ENCODE peak calls at places on chromosomes 4 and X, in four cellular contexts. I is choroid plexus epithelial cell, X is tibial artery, M is nephron progenitor cell. W is an unnamed sample.
A peak's percentile ranks its signal among the peaks of the same experiment; 100 is the strongest.

GRCh38 chr4:162911349-162911748 is 255.3 kb downstream of the NAF1 start:
- DNase-seq in M (no peak), I (no peak), X (no peak), W (no peak)

GRCh38 chr4:76279462-76279861 is 27.1 kb upstream of the STBD1 start:
- DNase-seq in M (no peak), I (no peak), X (no peak), W (no peak)

GRCh38 chr4:2141762-2142520 is 82.8 kb downstream of the NAT8L start:
- DNase-seq in M (no peak), I (peak; percentile 18), X (no peak), W (no peak)

GRCh38 chr4:41129128-41129754 is 85.1 kb downstream of the APBB2 start:
- DNase-seq in X (no peak), M (no peak), I (no peak), W (no peak)

GRCh38 chrX:97898798-97899197 is 1015.1 kb downstream of the RPA4 start:
- DNase-seq in I (peak; percentile 7), M (no peak), X (no peak), W (peak; percentile 9)

GRCh38 chrX:1531106-1531890 is 5.7 kb downstream of the P2RY8 start:
- DNase-seq in I (no peak), X (no peak), M (no peak), W (no peak)

GRCh38 chr4:162891788-162892707 is 274.6 kb downstream of the NAF1 start:
- DNase-seq in X (no peak), I (peak; percentile 44), M (no peak), W (no peak)

GRCh38 chr4:48968814-48969213 is 17.3 kb upstream of the CWH43 start:
- DNase-seq in I (peak; percentile 86), X (no peak), M (no peak), W (peak; percentile 66)

GRCh38 chrX:24377195-24377594 is 16.8 kb downstream of the SUPT20HL1 start:
- DNase-seq in X (no peak), M (no peak), I (no peak), W (no peak)

GRCh38 chr4:144355809-144356757 is 215.6 kb upstream of the GYPA start:
- DNase-seq in M (peak; percentile 75), I (peak; percentile 99), X (no peak), W (peak; percentile 93)

GRCh38 chrX:149962859-149963757 is 24.8 kb upstream of the EOLA2 start:
- DNase-seq in X (peak; percentile 50), I (peak; percentile 77), M (peak; percentile 33), W (no peak)

GRCh38 chr4:176309046-176309445 is 10.7 kb upstream of the SPCS3 start:
- DNase-seq in X (no peak), M (no peak), I (no peak), W (no peak)

GRCh38 chr4:112951362-112951962 is 98.0 kb upstream of the ANK2 start:
- DNase-seq in X (no peak), I (peak; percentile 40), M (no peak), W (no peak)

GRCh38 chr4:141375855-141376254 is 155.2 kb downstream of the ZNF330 start:
- DNase-seq in I (peak; percentile 79), M (no peak), X (no peak), W (peak; percentile 72)

GRCh38 chr4:20203508-20203907 is 48.2 kb upstream of the SLIT2 start:
- DNase-seq in M (no peak), I (peak; percentile 83), X (no peak), W (peak; percentile 88)

GRCh38 chr4:110730318-110730717 is 107.4 kb upstream of the PITX2 start:
- DNase-seq in X (no peak), I (no peak), M (no peak), W (no peak)

GRCh38 chrX:47573334-47574095 is 8.7 kb upstream of the TIMP1 start:
- DNase-seq in X (peak; percentile 38), I (no peak), M (peak; percentile 67), W (no peak)

DNA sequence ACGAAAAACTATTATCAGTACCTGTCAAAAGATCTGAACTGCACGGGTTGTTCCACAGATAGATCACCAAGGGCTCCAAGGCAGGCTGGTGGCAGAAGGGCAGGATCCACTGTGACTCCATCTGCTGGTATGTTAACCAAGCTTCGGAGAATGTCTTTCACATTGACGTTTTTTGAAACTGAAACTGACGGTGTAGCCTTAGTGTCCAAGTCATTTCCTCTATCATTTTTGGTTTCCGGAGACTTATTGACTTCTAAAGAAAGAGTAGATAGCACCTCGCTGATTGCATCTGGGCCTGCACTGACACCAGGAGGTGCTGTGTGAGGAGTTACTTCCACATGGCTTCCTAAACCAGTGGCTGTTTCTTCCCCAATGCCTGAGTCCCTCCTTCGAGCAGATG is 186.9 kb downstream of the LRBA start:
- DNase-seq in I (no peak), X (no peak), M (no peak), W (no peak)
- TF ChIP-seq CTCF in I (no peak), X (no peak), M (no peak), W (no peak)

DNA sequence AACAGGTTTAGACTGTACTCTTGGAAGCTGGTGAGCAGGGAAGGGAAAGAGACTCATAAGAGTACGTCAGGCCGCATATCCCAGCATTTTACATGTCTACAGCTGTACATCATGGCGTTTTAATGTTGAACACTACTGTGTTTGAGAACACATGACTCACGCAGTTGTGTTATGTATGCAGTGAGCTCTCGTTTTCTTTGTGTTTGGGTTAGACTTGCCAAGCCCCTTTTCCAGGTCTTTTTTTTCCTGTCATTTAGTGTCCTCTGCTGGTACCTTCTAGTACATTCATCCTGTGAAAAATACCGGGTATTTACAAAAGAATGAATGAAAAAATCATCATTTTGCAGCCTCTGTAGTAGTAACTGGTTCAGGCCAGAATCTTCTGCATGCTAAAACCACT is 35.3 kb downstream of the SMS start:
- DNase-seq in X (no peak), I (peak; percentile 81), M (no peak), W (no peak)
- TF ChIP-seq CTCF in X (peak; percentile 44), I (peak; percentile 50), M (no peak), W (peak; percentile 1)

GRCh38 chrX:70762285-70762684 is 146.2 kb downstream of the TEX11 start:
- DNase-seq in I (no peak), M (no peak), X (no peak), W (no peak)
- TF ChIP-seq CTCF in I (no peak), M (no peak), X (no peak), W (no peak)

GRCh38 chr4:125244848-125245450 is 69.8 kb upstream of the FAT4 start:
- DNase-seq in X (no peak), I (peak; percentile 57), M (no peak), W (no peak)
- TF ChIP-seq CTCF in X (peak; percentile 42), I (peak; percentile 42), M (peak; percentile 16), W (no peak)

GRCh38 chr4:128155874-128156456 is 94.9 kb downstream of the LARP1B start:
- DNase-seq in I (no peak), X (no peak), M (no peak), W (no peak)

GRCh38 chr4:128162434-128162833 is 101.3 kb downstream of the LARP1B start:
- DNase-seq in X (no peak), I (peak; percentile 23), M (no peak), W (no peak)

GRCh38 chr4:128161138-128161537 is 100.0 kb downstream of the LARP1B start:
- DNase-seq in M (no peak), I (no peak), X (no peak), W (no peak)

GRCh38 chr4:128159967-128160366 is 98.9 kb downstream of the LARP1B start:
- DNase-seq in M (no peak), I (peak; percentile 92), X (no peak), W (no peak)

DNA sequence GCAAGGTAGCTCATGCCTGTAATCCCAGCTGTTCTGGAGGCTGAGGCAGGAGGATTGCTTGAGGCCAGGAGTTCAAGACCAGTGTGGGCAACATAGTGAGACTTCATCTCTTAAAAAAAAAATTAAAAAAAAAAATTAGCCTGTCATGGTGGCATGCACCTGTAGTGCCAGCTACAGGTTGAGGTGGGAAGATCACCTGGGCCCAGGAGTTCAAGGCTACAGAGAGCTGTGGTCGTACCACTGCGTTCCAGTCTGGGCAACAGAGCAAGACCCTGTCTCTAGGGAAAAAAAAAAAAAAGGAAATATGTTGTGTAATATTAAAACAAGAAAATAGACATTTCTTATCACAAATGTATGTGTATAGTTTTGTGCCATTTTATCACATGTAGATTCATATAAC is 97.8 kb downstream of the LARP1B start:
- DNase-seq in M (no peak), I (no peak), X (no peak), W (no peak)
- TF ChIP-seq CTCF in M (no peak), I (no peak), X (no peak), W (no peak)

DNA sequence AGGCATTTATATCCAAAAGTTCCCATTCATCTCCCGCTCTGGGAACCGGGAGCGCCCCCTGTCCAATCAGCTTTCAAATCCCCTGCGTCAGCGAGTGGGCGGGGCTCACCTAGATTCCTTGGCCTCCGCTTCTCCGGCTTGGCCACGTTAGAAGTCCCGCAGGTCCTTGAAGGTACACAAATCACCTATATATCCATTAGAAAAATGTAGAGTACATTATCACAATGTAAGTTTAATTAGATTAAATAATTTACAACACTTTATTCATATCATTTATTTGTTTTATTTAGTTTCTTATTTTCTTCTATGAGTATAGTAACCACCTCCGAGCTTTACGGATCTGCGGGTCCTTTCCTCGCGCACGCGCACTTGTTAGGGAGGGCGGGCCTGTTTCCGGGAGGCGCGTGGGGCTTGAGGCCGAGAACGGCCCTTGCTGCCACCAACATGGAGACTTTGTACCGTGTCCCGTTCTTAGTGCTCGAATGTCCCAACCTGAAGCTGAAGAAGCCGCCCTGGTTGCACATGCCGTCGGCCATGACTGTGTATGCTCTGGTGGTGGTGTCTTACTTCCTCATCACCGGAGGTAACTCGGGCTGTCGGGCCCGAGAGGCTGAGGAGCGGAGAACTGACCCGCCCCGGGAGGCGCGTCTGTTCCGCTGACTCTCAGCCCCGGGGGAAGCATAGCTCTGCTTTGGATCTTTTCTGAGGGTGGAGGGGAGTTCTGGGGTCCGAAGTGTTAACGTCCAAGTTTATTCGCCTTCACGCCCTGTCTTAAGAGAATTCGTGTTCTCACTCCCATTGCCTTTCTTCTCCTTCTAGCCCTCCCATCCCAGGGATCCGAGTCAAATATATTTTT is at the start of gene OSTC:
- DNase-seq in X (peak; percentile 95), M (peak; percentile 97), I (peak; percentile 98), W (peak; percentile 88)
- TF ChIP-seq CTCF in X (no peak), M (no peak), I (peak; percentile 32), W (peak; percentile 38)

DNA sequence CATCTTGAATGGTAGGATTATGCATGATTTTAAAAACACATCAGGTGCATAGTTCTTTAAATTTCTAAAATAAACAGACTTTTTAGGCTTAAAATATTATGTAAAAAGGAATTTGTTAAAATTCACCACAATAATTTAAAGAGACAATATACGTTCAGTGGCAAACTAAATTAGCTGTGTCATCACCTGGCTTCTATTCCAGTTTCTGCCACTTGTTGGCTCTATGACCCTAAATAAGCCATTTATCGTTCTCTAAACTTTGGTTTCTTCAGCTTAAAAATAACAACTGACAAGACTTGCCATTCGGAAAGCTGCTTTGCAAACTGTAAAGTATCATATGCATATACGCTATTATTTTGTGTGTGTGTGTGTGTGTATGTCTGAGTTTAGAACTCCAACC is 141.3 kb downstream of the MGST2 start:
- DNase-seq in I (no peak), X (no peak), M (no peak), W (no peak)
- TF ChIP-seq CTCF in I (no peak), X (no peak), M (no peak), W (no peak)

DNA sequence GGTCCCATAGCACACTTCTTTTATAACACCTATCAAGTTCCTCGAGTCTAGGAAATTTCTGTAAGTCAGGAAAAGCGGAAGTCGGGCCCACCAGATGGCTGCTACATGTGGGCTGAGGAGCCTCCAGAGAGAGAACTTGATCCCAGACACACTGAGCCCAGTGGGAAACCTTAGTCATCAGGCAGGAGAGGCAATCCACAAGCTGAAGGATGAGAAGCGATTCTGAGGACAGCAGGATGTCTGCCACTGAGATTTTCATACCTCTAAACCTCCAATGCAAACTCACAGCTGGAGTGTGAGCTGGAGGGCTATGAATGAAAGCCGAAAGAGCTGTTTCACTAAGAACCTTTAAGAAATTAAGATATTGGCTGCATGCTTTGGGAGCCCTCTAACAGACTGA is 52.6 kb upstream of the PDHA1 start:
- DNase-seq in I (no peak), X (no peak), M (no peak), W (no peak)
- TF ChIP-seq CTCF in I (no peak), X (no peak), M (no peak), W (no peak)